ENCODE peak calls at places on chromosomes 2 and 18, in four cellular contexts. One of them, this sample, is unnamed.

GRCh38 chr2:109218087-109218791 is 89.2 kb downstream of the SH3RF3 start:
- DNase-seq in HepG2: peak
- DNase-seq in PC-3: peak
- DNase-seq in A549: no peak
- DNase-seq in this sample: no peak

GRCh38 chr2:213224366-213224765 is 59.9 kb upstream of the SPAG16 start:
- DNase-seq in HepG2: no peak
- DNase-seq in PC-3: peak
- DNase-seq in A549: no peak
- DNase-seq in this sample: no peak

GRCh38 chr18:8508320-8508719 is 100.9 kb upstream of the RAB12 start:
- DNase-seq in HepG2: no peak
- DNase-seq in PC-3: no peak
- DNase-seq in A549: no peak
- DNase-seq in this sample: no peak

GRCh38 chr2:21715865-21716264 is 592.1 kb downstream of the TDRD15 start:
- DNase-seq in HepG2: no peak
- DNase-seq in PC-3: no peak
- DNase-seq in A549: no peak
- DNase-seq in this sample: no peak

GRCh38 chr2:182318466-182319309 is 108.1 kb downstream of the PDE1A start:
- DNase-seq in HepG2: no peak
- DNase-seq in PC-3: no peak
- DNase-seq in A549: no peak
- DNase-seq in this sample: no peak

GRCh38 chr2:37831081-37831780 is 93.9 kb upstream of the RMDN2 start:
- DNase-seq in HepG2: no peak
- DNase-seq in PC-3: no peak
- DNase-seq in A549: no peak
- DNase-seq in this sample: no peak

GRCh38 chr2:195706161-195706900 is 49.3 kb downstream of the SLC39A10 start:
- DNase-seq in HepG2: no peak
- DNase-seq in PC-3: no peak
- DNase-seq in A549: no peak
- DNase-seq in this sample: no peak

GRCh38 chr2:8627692-8628085 is 54.2 kb upstream of the ID2 start:
- DNase-seq in HepG2: peak
- DNase-seq in PC-3: no peak
- DNase-seq in A549: peak
- DNase-seq in this sample: no peak

GRCh38 chr2:31246184-31246852 is 12.4 kb downstream of the EHD3 start:
- DNase-seq in HepG2: no peak
- DNase-seq in PC-3: no peak
- DNase-seq in A549: no peak
- DNase-seq in this sample: no peak

GRCh38 chr18:57915848-57916596 is 112.9 kb upstream of the ATP8B1 start:
- DNase-seq in HepG2: peak
- DNase-seq in PC-3: no peak
- DNase-seq in A549: no peak
- DNase-seq in this sample: no peak

GRCh38 chr2:9709539-9710285 is 78.9 kb upstream of the YWHAQ start:
- DNase-seq in HepG2: no peak
- DNase-seq in PC-3: no peak
- DNase-seq in A549: no peak
- DNase-seq in this sample: no peak

DNA sequence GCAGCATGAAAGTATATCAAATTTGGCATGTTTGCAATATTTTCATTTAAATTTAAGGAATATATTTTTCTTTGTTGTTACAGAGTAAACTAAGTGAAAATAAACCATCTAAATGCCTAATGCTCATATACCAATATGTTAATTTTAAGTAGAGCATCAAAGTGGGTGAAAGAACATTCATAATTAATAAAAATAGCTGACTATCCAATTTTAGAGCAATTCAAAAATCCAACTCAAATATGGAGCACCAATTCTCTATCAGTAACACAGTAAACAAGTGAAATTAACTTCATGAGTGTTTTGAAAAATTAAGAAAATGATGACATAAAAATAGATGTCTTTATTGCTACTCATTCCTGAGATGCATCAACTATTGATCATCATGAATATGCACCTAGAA is 893.0 kb downstream of the DSC3 start:
- DNase-seq in HepG2: no peak
- DNase-seq in PC-3: no peak
- DNase-seq in A549: no peak
- DNase-seq in this sample: no peak
- TF ChIP-seq CTCF in HepG2: no peak
- TF ChIP-seq CTCF in PC-3: no peak
- TF ChIP-seq CTCF in A549: no peak
- TF ChIP-seq CTCF in this sample: no peak

GRCh38 chr2:171081649-171082111 is 79.0 kb downstream of the TLK1 start:
- DNase-seq in HepG2: no peak
- DNase-seq in PC-3: no peak
- DNase-seq in A549: no peak
- DNase-seq in this sample: no peak
- H3K27ac ChIP-seq in HepG2: no peak
- H3K27ac ChIP-seq in PC-3: no peak
- H3K27ac ChIP-seq in A549: no peak
- H3K27ac ChIP-seq in this sample: no peak

DNA sequence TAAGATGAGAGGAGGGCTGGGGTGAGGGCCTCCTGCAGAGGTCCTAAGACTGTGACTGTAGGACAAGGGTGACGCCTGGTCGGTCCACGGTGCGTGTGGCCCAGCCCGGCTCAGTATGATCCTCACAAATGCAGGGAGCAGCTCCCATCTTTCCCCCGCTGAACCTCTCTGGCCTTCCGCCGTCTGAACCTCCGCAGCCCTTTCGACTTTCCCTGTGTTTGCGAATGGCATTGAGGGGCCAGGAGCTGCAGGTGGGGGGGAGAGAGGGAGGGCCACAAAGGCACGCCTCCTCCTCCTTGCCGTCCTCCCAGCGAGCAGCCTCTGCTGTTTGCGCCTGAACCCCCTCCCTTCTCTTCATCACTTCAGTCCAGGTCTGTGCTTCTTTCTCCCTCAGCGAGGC is 68.6 kb upstream of the PXDN start:
- DNase-seq in HepG2: no peak
- DNase-seq in PC-3: no peak
- DNase-seq in A549: no peak
- DNase-seq in this sample: no peak
- TF ChIP-seq CTCF in HepG2: no peak
- TF ChIP-seq CTCF in PC-3: no peak
- TF ChIP-seq CTCF in A549: no peak
- TF ChIP-seq CTCF in this sample: no peak

GRCh38 chr2:215369191-215369760 is 57.4 kb downstream of the ATIC start:
- DNase-seq in HepG2: no peak
- DNase-seq in PC-3: no peak
- DNase-seq in A549: no peak
- DNase-seq in this sample: no peak
- H3K27ac ChIP-seq in HepG2: peak
- H3K27ac ChIP-seq in PC-3: no peak
- H3K27ac ChIP-seq in A549: no peak
- H3K27ac ChIP-seq in this sample: no peak

DNA sequence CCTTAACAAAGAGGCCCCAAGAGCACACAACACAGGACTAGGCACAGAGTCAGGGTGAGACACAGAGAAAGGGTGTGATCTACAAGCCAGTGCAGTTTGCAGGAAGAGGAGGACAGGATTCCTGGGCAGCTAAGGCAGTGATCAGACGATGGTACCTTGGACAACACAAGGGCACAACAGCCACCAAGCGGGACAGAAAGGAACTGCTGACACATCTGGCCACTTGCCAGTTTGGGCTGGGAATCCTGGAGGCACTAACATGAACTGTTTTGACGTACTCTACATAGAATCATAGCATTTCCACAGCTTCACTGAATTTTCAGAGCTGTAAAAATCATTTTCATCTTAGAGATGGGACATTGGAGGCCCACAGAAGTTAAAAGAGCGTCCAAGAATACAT is 221.5 kb upstream of the SLC35G4 start:
- DNase-seq in HepG2: peak
- DNase-seq in PC-3: peak
- DNase-seq in A549: peak
- DNase-seq in this sample: peak
- TF ChIP-seq CTCF in HepG2: peak
- TF ChIP-seq CTCF in PC-3: peak
- TF ChIP-seq CTCF in A549: no peak
- TF ChIP-seq CTCF in this sample: no peak

GRCh38 chr2:200376422-200377142 is 70.1 kb downstream of the SPATS2L start:
- DNase-seq in HepG2: peak
- DNase-seq in PC-3: peak
- DNase-seq in A549: no peak
- DNase-seq in this sample: no peak
- H3K27ac ChIP-seq in HepG2: no peak
- H3K27ac ChIP-seq in PC-3: peak
- H3K27ac ChIP-seq in A549: peak
- H3K27ac ChIP-seq in this sample: no peak

DNA sequence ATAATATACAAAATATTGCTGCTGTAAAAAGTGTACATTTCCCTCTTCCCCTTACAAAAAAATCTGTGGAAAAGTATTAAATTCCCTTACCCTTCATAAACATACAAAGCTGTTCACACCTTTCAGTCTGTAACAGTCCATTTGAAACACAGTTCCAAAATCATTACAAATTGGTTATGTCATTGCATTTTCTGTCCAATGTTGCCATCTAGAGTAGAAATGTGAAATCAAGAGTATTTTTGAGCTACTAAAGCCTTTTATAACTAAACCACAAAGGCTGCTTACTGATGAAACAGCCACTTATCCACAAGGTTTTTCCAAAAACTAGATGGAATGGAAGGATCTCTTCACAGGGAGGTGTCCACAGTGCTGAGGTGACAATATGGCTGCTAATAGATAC is 72.5 kb downstream of the SS18 start:
- DNase-seq in HepG2: no peak
- DNase-seq in PC-3: no peak
- DNase-seq in A549: no peak
- DNase-seq in this sample: no peak
- TF ChIP-seq CTCF in HepG2: no peak
- TF ChIP-seq CTCF in PC-3: peak
- TF ChIP-seq CTCF in A549: no peak
- TF ChIP-seq CTCF in this sample: no peak

GRCh38 chr2:24830786-24831185 is 37.6 kb downstream of the CENPO start:
- DNase-seq in HepG2: no peak
- DNase-seq in PC-3: no peak
- DNase-seq in A549: no peak
- DNase-seq in this sample: no peak
- H3K27ac ChIP-seq in HepG2: no peak
- H3K27ac ChIP-seq in PC-3: no peak
- H3K27ac ChIP-seq in A549: no peak
- H3K27ac ChIP-seq in this sample: no peak

GRCh38 chr2:165376571-165376975 is 92.9 kb upstream of the CSRNP3 start:
- DNase-seq in HepG2: no peak
- DNase-seq in PC-3: no peak
- DNase-seq in A549: no peak
- DNase-seq in this sample: no peak

GRCh38 chr2:165369131-165369935 is 100.2 kb upstream of the CSRNP3 start:
- DNase-seq in HepG2: no peak
- DNase-seq in PC-3: no peak
- DNase-seq in A549: no peak
- DNase-seq in this sample: no peak

GRCh38 chr2:165369936-165370296 is 99.6 kb upstream of the CSRNP3 start:
- DNase-seq in HepG2: no peak
- DNase-seq in PC-3: no peak
- DNase-seq in A549: no peak
- DNase-seq in this sample: no peak

GRCh38 chr2:165373322-165374025 is 96.0 kb upstream of the CSRNP3 start:
- DNase-seq in HepG2: no peak
- DNase-seq in PC-3: no peak
- DNase-seq in A549: no peak
- DNase-seq in this sample: no peak

GRCh38 chr2:165371356-165371755 is 98.1 kb upstream of the CSRNP3 start:
- DNase-seq in HepG2: no peak
- DNase-seq in PC-3: peak
- DNase-seq in A549: no peak
- DNase-seq in this sample: no peak
- TF ChIP-seq CTCF in HepG2: no peak
- TF ChIP-seq CTCF in PC-3: no peak
- TF ChIP-seq CTCF in A549: no peak
- TF ChIP-seq CTCF in this sample: no peak